ENCODE peak calls at places on chromosomes 12 and 14, in six cellular contexts. D is heart right ventricle, G is IMR-90, C is cardiac muscle cell, N is fibroblast of lung, R is astrocyte. V is an unnamed sample.
A peak's percentile ranks its signal among the peaks of the same experiment; 100 is the strongest.

GRCh38 chr12:109621864-109622485 is 48.4 kb downstream of the MVK start:
- DNase-seq in N (no peak), D (no peak), G (no peak), C (no peak), R (no peak), V (no peak)

GRCh38 chr14:94239416-94239815 is 53.7 kb downstream of the SERPINA10 start:
- DNase-seq in D (no peak), N (no peak), C (no peak), R (no peak), G (no peak), V (no peak)

GRCh38 chr12:38744056-38744455 is 161.3 kb downstream of the CPNE8 start:
- DNase-seq in R (peak; percentile 58), D (no peak), G (no peak), C (peak; percentile 56), N (no peak), V (no peak)

GRCh38 chr14:98714604-98715003 is 557.4 kb downstream of the BCL11B start:
- DNase-seq in G (no peak), R (no peak), C (no peak), N (no peak), D (no peak), V (no peak)

GRCh38 chr14:96783306-96784224 is 13.6 kb upstream of the VRK1 start:
- DNase-seq in C (no peak), G (no peak), R (peak; percentile 39), D (no peak), N (no peak), V (no peak)

GRCh38 chr12:56591111-56591510 is 39.0 kb downstream of the BAZ2A start:
- DNase-seq in D (no peak), G (no peak), C (no peak), R (no peak), N (no peak), V (no peak)

GRCh38 chr14:35944847-35945246 is 118.7 kb downstream of the BRMS1L start:
- DNase-seq in R (no peak), C (no peak), N (no peak), D (no peak), G (no peak), V (no peak)

GRCh38 chr12:13074396-13075113 is 28.9 kb downstream of the GSG1 start:
- DNase-seq in D (no peak), N (no peak), C (peak; percentile 24), R (peak; percentile 56), G (peak; percentile 40), V (no peak)

GRCh38 chr12:118344829-118345228 is 27.9 kb downstream of the TAOK3 start:
- DNase-seq in N (no peak), D (no peak), C (no peak), G (no peak), R (no peak), V (no peak)

GRCh38 chr14:55430024-55430690 is 10.3 kb downstream of the TBPL2 start:
- DNase-seq in R (peak; percentile 65), D (no peak), N (peak; percentile 88), G (peak; percentile 86), C (peak; percentile 79), V (no peak)

GRCh38 chr12:53096089-53096741 is 1.3 kb upstream of the IGFBP6 start:
- DNase-seq in N (peak; percentile 79), D (peak; percentile 79), R (peak; percentile 72), G (peak; percentile 65), C (peak; percentile 85), V (peak; percentile 85)

GRCh38 chr14:81517798-81518398 is 15.8 kb downstream of the SEL1L start:
- DNase-seq in D (peak; percentile 21), C (peak; percentile 43), G (peak; percentile 67), R (no peak), N (peak; percentile 39), V (peak; percentile 64)

GRCh38 chr12:53564276-53564675 is 57.0 kb upstream of the NPFF start:
- DNase-seq in R (peak; percentile 18), G (no peak), N (no peak), C (no peak), D (no peak), V (no peak)

GRCh38 chr12:806116-806805 is 53.9 kb downstream of the WNK1 start:
- DNase-seq in C (peak; percentile 86), R (peak; percentile 66), G (peak; percentile 50), N (peak; percentile 39), D (no peak), V (no peak)

GRCh38 chr12:8554451-8555195 is 13.9 kb upstream of the CLEC4E start:
- DNase-seq in N (peak; percentile 11), C (peak; percentile 39), D (no peak), G (peak; percentile 1), R (peak; percentile 46), V (no peak)

GRCh38 chr12:47870175-47870781 is 34.5 kb downstream of the VDR start:
- DNase-seq in N (peak; percentile 53), R (no peak), C (peak; percentile 46), D (peak; percentile 35), G (no peak), V (peak; percentile 82)

GRCh38 chr12:62625238-62625637 is 158.6 kb downstream of the MON2 start:
- DNase-seq in C (peak; percentile 90), G (peak; percentile 13), R (peak; percentile 64), N (no peak), D (peak; percentile 22), V (no peak)

GRCh38 chr12:48978291-48978740 is at the start of gene WNT1:
- DNase-seq in C (no peak), D (no peak), N (no peak), R (no peak), G (no peak), V (no peak)

GRCh38 chr14:90705052-90705392 is 111.2 kb downstream of the TTC7B start:
- DNase-seq in G (no peak), R (no peak), N (no peak), D (no peak), C (no peak), V (no peak)

GRCh38 chr14:93234798-93235197 is 27.7 kb downstream of the UBR7 start:
- DNase-seq in N (peak; percentile 50), D (no peak), C (peak; percentile 52), R (peak; percentile 88), G (peak; percentile 85), V (no peak)

GRCh38 chr14:67644428-67644827 is 24.7 kb downstream of the ARG2 start:
- DNase-seq in G (peak; percentile 28), R (no peak), C (peak; percentile 60), N (peak; percentile 9), D (no peak), V (no peak)

GRCh38 chr14:84825481-84825880 is 704.5 kb upstream of the FLRT2 start:
- DNase-seq in R (peak; percentile 56), G (peak; percentile 13), N (peak; percentile 11), D (no peak), C (no peak), V (no peak)

GRCh38 chr14:103121846-103122577 is 1.2 kb upstream of the TNFAIP2 start:
- DNase-seq in R (peak; percentile 66), C (peak; percentile 94), N (peak; percentile 80), G (peak; percentile 53), D (peak; percentile 89), V (peak; percentile 91)

GRCh38 chr12:278046-278445 is 15.4 kb upstream of the SLC6A13 start:
- DNase-seq in R (no peak), C (no peak), D (no peak), G (no peak), N (no peak), V (no peak)

GRCh38 chr12:103841690-103842584 is 903 bp upstream of the NT5DC3 start:
- DNase-seq in N (peak; percentile 46), C (peak; percentile 47), D (peak; percentile 57), R (peak; percentile 85), G (peak; percentile 76), V (peak; percentile 67)

GRCh38 chr12:113766880-113767878 is 198.9 kb downstream of the RBM19 start:
- DNase-seq in N (peak; percentile 36), D (no peak), R (peak; percentile 90), G (peak; percentile 78), C (peak; percentile 89), V (no peak)

GRCh38 chr12:70185301-70185700 is 57.9 kb upstream of the CNOT2 start:
- DNase-seq in C (no peak), R (no peak), D (no peak), N (no peak), G (no peak), V (no peak)

GRCh38 chr12:106288510-106289195 is 13.9 kb upstream of the TCP11L2 start:
- DNase-seq in C (peak; percentile 94), D (no peak), N (peak; percentile 96), R (peak; percentile 95), G (peak; percentile 97), V (no peak)

GRCh38 chr12:62700091-62700490 is 233.5 kb downstream of the MON2 start:
- DNase-seq in N (no peak), R (no peak), C (no peak), D (no peak), G (peak; percentile 25), V (no peak)

GRCh38 chr14:53526190-53526589 is 373.1 kb upstream of the DDHD1 start:
- DNase-seq in D (no peak), C (no peak), N (no peak), R (no peak), G (peak; percentile 56), V (no peak)

GRCh38 chr12:78315018-78315417 is 484.3 kb downstream of the NAV3 start:
- DNase-seq in D (no peak), C (no peak), N (no peak), R (no peak), G (no peak), V (no peak)

GRCh38 chr12:130993759-130994670 is 40.3 kb downstream of the ADGRD1 start:
- DNase-seq in C (no peak), G (no peak), N (no peak), R (no peak), D (no peak), V (no peak)

GRCh38 chr12:68630598-68630997 is 19.9 kb downstream of the RAP1B start:
- DNase-seq in R (no peak), G (no peak), C (no peak), D (no peak), N (no peak), V (no peak)
- H3K27ac ChIP-seq in R (no peak overlapping the region), G (no peak overlapping the region), C (no peak overlapping the region), D (no peak overlapping the region), N (no peak overlapping the region), V (no peak overlapping the region)

GRCh38 chr12:64157610-64158009 is 64.5 kb downstream of the KICS2 start:
- DNase-seq in G (peak; percentile 15), D (no peak), C (no peak), N (no peak), R (no peak), V (no peak)

GRCh38 chr12:64160021-64160717 is 61.9 kb downstream of the KICS2 start:
- DNase-seq in C (peak; percentile 53), R (no peak), N (peak; percentile 45), G (no peak), D (no peak), V (no peak)

GRCh38 chr12:64157110-64157509 is 65.0 kb downstream of the KICS2 start:
- DNase-seq in G (no peak), C (no peak), D (no peak), R (no peak), N (no peak), V (no peak)

GRCh38 chr12:64160718-64161060 is 61.4 kb downstream of the KICS2 start:
- DNase-seq in N (peak; percentile 81), D (no peak), C (peak; percentile 85), G (peak; percentile 73), R (peak; percentile 44), V (no peak)
- H3K4me3 ChIP-seq in N (no peak overlapping the region), D (no peak overlapping the region), C (no peak overlapping the region), G (no peak overlapping the region), R (no peak overlapping the region), V (no peak overlapping the region)

GRCh38 chr12:124674937-124675336 is 107.5 kb upstream of the NCOR2 start:
- DNase-seq in R (no peak), C (no peak), N (no peak), D (no peak), G (no peak), V (no peak)
- H3K27ac ChIP-seq in R (no peak overlapping the region), C (no peak overlapping the region), N (no peak overlapping the region), D (no peak overlapping the region), G (no peak overlapping the region), V (no peak overlapping the region)

GRCh38 chr12:9866786-9867379 is 2.3 kb downstream of the CLEC2B start:
- DNase-seq in C (no peak), R (no peak), G (no peak), N (no peak), D (no peak), V (no peak)
- H3K4me3 ChIP-seq in C (no peak overlapping the region), R (no peak overlapping the region), G (no peak overlapping the region), N (no peak overlapping the region), D (peak overlapping the region; percentile 54), V (peak overlapping the region; percentile 71)